ENCODE peak calls at places on chromosome 13, in eight cellular contexts. One of them, this sample, is unnamed.

GRCh38 chr13:52096748-52097147 is 32.1 kb downstream of the NEK5 start:
- DNase-seq in A549: no peak
- DNase-seq in GM12878: no peak
- DNase-seq in K562: no peak
- DNase-seq in SK-N-SH: no peak
- DNase-seq in IMR-90: no peak
- DNase-seq in HepG2: no peak
- DNase-seq in H1: no peak
- DNase-seq in this sample: no peak

GRCh38 chr13:26220575-26220974 is 1.5 kb downstream of the RNF6 start:
- DNase-seq in A549: no peak
- DNase-seq in GM12878: no peak
- DNase-seq in K562: no peak
- DNase-seq in SK-N-SH: no peak
- DNase-seq in IMR-90: peak; percentile 68
- DNase-seq in HepG2: no peak
- DNase-seq in H1: no peak
- DNase-seq in this sample: no peak

GRCh38 chr13:23271331-23271730 is 90.6 kb downstream of the SGCG start:
- DNase-seq in A549: no peak
- DNase-seq in GM12878: no peak
- DNase-seq in K562: no peak
- DNase-seq in SK-N-SH: no peak
- DNase-seq in IMR-90: no peak
- DNase-seq in HepG2: no peak
- DNase-seq in H1: no peak
- DNase-seq in this sample: no peak

GRCh38 chr13:86409466-86410241 is 610.4 kb upstream of the SLITRK6 start:
- DNase-seq in A549: no peak
- DNase-seq in GM12878: no peak
- DNase-seq in K562: no peak
- DNase-seq in SK-N-SH: no peak
- DNase-seq in IMR-90: no peak
- DNase-seq in HepG2: no peak
- DNase-seq in H1: no peak
- DNase-seq in this sample: no peak

GRCh38 chr13:18993884-18994660 is 187.6 kb downstream of the TUBA3C start:
- DNase-seq in A549: no peak
- DNase-seq in GM12878: no peak
- DNase-seq in K562: no peak
- DNase-seq in SK-N-SH: no peak
- DNase-seq in IMR-90: no peak
- DNase-seq in HepG2: no peak
- DNase-seq in H1: no peak
- DNase-seq in this sample: no peak

GRCh38 chr13:51811046-51811445 is 7.1 kb upstream of the DHRS12 start:
- DNase-seq in A549: no peak
- DNase-seq in GM12878: no peak
- DNase-seq in K562: no peak
- DNase-seq in SK-N-SH: no peak
- DNase-seq in IMR-90: no peak
- DNase-seq in HepG2: no peak
- DNase-seq in H1: no peak
- DNase-seq in this sample: no peak

GRCh38 chr13:51950722-51951121 is 60.5 kb downstream of the ATP7B start:
- DNase-seq in A549: no peak
- DNase-seq in GM12878: no peak
- DNase-seq in K562: no peak
- DNase-seq in SK-N-SH: no peak
- DNase-seq in IMR-90: no peak
- DNase-seq in HepG2: no peak
- DNase-seq in H1: no peak
- DNase-seq in this sample: no peak

GRCh38 chr13:77860621-77861020 is 58.0 kb downstream of the EDNRB start:
- DNase-seq in A549: no peak
- DNase-seq in GM12878: no peak
- DNase-seq in K562: no peak
- DNase-seq in SK-N-SH: no peak
- DNase-seq in IMR-90: peak; percentile 93
- DNase-seq in HepG2: no peak
- DNase-seq in H1: no peak
- DNase-seq in this sample: no peak

GRCh38 chr13:106513025-106513424 is 22.4 kb downstream of the EFNB2 start:
- DNase-seq in A549: no peak
- DNase-seq in GM12878: no peak
- DNase-seq in K562: no peak
- DNase-seq in SK-N-SH: no peak
- DNase-seq in IMR-90: peak; percentile 45
- DNase-seq in HepG2: no peak
- DNase-seq in H1: no peak
- DNase-seq in this sample: no peak

GRCh38 chr13:35179494-35179893 is 237.4 kb downstream of the NBEA start:
- DNase-seq in A549: no peak
- DNase-seq in GM12878: no peak
- DNase-seq in K562: no peak
- DNase-seq in SK-N-SH: no peak
- DNase-seq in IMR-90: no peak
- DNase-seq in HepG2: no peak
- DNase-seq in H1: no peak
- DNase-seq in this sample: no peak

DNA sequence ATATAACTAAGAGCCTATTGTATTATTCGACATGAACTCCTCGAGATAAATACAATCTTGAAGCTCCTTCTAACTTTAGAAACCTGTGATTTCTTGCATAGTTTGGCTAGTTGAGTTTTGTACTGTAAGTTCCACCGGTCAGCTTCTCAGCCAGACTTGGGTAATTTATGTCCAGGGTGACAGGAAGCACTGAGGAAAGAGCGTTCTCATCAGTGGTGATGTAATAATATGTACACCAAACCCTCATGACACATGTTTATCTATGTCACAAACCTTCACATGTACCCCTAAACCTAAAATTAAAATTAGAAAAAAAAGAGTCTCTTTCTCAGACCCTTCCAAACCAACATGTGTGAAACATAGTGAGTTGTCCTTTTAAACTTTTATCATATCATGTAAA is 205.7 kb downstream of the KCNRG start:
- DNase-seq in A549: no peak
- DNase-seq in GM12878: no peak
- DNase-seq in K562: no peak
- DNase-seq in SK-N-SH: no peak
- DNase-seq in IMR-90: no peak
- DNase-seq in HepG2: no peak
- DNase-seq in H1: no peak
- DNase-seq in this sample: no peak
- TF ChIP-seq RAD21 in A549: no peak
- TF ChIP-seq RAD21 in GM12878: no peak
- TF ChIP-seq RAD21 in K562: no peak
- TF ChIP-seq RAD21 in SK-N-SH: no peak
- TF ChIP-seq RAD21 in IMR-90: no peak
- TF ChIP-seq RAD21 in HepG2: no peak
- TF ChIP-seq RAD21 in H1: no peak
- TF ChIP-seq RAD21 in this sample: no peak

DNA sequence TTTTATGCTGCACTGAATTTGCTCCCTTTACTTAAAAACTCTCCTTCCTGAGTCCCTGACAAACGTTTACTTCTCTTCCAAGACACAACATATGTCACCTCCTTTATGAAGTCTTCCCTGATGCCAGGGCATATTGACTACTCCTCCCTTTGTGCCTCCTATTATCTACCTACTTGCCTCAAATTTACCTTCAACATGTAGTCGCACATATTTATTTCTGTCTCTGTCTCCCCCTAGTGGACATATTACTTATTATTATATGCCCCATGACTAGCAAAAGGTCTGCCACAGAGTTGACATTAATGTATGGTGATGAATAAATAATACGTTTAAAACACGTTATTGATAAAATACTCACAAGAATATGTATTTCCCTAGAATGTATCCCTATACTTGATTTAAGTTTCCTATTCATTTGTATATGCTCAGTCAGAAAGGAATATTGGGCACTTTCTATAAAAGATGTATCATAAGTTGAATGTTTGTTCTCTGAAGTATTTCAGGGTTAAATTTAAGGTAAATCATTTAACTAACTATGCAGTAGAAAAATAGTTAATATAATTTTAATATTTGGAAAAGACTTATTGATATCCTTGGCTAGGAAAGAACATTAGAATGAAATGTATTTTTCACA is 250.3 kb upstream of the ATXN8OS start:
- DNase-seq in A549: peak; percentile 50
- DNase-seq in GM12878: peak; percentile 19
- DNase-seq in K562: peak; percentile 15
- DNase-seq in SK-N-SH: peak; percentile 7
- DNase-seq in IMR-90: peak; percentile 1
- DNase-seq in HepG2: peak; percentile 52
- DNase-seq in H1: no peak
- DNase-seq in this sample: peak; percentile 45
- TF ChIP-seq RAD21 in A549: peak; percentile 56
- TF ChIP-seq RAD21 in GM12878: peak; percentile 88
- TF ChIP-seq RAD21 in K562: peak; percentile 73
- TF ChIP-seq RAD21 in SK-N-SH: peak; percentile 85
- TF ChIP-seq RAD21 in IMR-90: peak; percentile 18
- TF ChIP-seq RAD21 in HepG2: no peak
- TF ChIP-seq RAD21 in H1: peak; percentile 77
- TF ChIP-seq RAD21 in this sample: peak; percentile 64

GRCh38 chr13:111460548-111461444 is 140.4 kb downstream of the TEX29 start:
- DNase-seq in A549: peak; percentile 32
- DNase-seq in GM12878: no peak
- DNase-seq in K562: no peak
- DNase-seq in SK-N-SH: peak; percentile 50
- DNase-seq in IMR-90: peak; percentile 47
- DNase-seq in HepG2: peak; percentile 15
- DNase-seq in H1: peak; percentile 29
- DNase-seq in this sample: peak; percentile 32
- TF ChIP-seq RAD21 in A549: peak; percentile 48
- TF ChIP-seq RAD21 in GM12878: no peak
- TF ChIP-seq RAD21 in K562: peak; percentile 24
- TF ChIP-seq RAD21 in SK-N-SH: peak; percentile 50
- TF ChIP-seq RAD21 in IMR-90: peak; percentile 51
- TF ChIP-seq RAD21 in HepG2: peak; percentile 21
- TF ChIP-seq RAD21 in H1: peak; percentile 69
- TF ChIP-seq RAD21 in this sample: peak; percentile 79

GRCh38 chr13:44713793-44714469 is 137.8 kb upstream of the TSC22D1 start:
- DNase-seq in A549: peak; percentile 76
- DNase-seq in GM12878: no peak
- DNase-seq in K562: no peak
- DNase-seq in SK-N-SH: no peak
- DNase-seq in IMR-90: peak; percentile 94
- DNase-seq in HepG2: peak; percentile 53
- DNase-seq in H1: peak; percentile 31
- DNase-seq in this sample: peak; percentile 79
- TF ChIP-seq RAD21 in A549: peak; percentile 2
- TF ChIP-seq RAD21 in GM12878: no peak
- TF ChIP-seq RAD21 in K562: no peak
- TF ChIP-seq RAD21 in SK-N-SH: no peak
- TF ChIP-seq RAD21 in IMR-90: peak; percentile 24
- TF ChIP-seq RAD21 in HepG2: no peak
- TF ChIP-seq RAD21 in H1: no peak
- TF ChIP-seq RAD21 in this sample: peak; percentile 25

GRCh38 chr13:30121244-30121643 is 186.1 kb downstream of the KATNAL1 start:
- DNase-seq in A549: no peak
- DNase-seq in GM12878: no peak
- DNase-seq in K562: no peak
- DNase-seq in SK-N-SH: no peak
- DNase-seq in IMR-90: no peak
- DNase-seq in HepG2: no peak
- DNase-seq in H1: no peak
- DNase-seq in this sample: no peak

GRCh38 chr13:30121666-30122065 is 185.7 kb downstream of the KATNAL1 start:
- DNase-seq in A549: no peak
- DNase-seq in GM12878: no peak
- DNase-seq in K562: no peak
- DNase-seq in SK-N-SH: no peak
- DNase-seq in IMR-90: no peak
- DNase-seq in HepG2: no peak
- DNase-seq in H1: no peak
- DNase-seq in this sample: no peak

GRCh38 chr13:30123575-30123974 is 183.8 kb downstream of the KATNAL1 start:
- DNase-seq in A549: no peak
- DNase-seq in GM12878: no peak
- DNase-seq in K562: no peak
- DNase-seq in SK-N-SH: no peak
- DNase-seq in IMR-90: no peak
- DNase-seq in HepG2: no peak
- DNase-seq in H1: no peak
- DNase-seq in this sample: no peak

GRCh38 chr13:30119476-30119875 is 187.9 kb downstream of the KATNAL1 start:
- DNase-seq in A549: no peak
- DNase-seq in GM12878: no peak
- DNase-seq in K562: no peak
- DNase-seq in SK-N-SH: no peak
- DNase-seq in IMR-90: peak; percentile 64
- DNase-seq in HepG2: no peak
- DNase-seq in H1: no peak
- DNase-seq in this sample: no peak

DNA sequence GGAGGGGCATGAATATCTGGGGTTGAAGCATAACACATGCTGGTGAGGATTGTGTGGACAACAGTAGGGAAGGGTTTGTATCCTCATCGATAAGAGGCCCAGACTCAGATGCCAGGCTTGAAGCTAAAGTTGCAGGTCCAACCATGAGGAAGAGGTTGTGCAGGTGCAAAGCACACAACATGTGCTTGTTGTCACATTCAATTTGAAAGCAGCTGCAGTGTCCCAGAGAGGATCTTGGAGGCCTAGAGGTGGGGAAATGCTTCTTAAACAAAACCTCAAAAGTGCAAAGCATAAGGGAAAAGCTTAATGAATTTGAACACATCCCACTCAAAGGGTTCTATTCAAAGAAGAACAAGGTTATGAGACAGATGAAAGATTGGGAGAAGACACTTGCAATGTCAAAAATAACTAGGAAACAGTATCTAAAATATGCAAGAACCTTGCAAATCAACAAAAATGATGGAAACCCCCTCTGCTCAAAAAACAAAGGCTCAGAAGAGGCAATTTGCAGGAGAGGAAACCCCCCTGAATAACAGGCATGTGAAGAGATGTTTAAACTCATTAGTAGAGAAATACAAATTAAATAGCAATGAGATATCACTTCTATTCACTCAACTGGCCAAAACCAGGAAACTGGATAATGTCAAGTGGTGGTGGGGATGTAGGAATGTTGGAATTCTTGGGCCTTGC is 187.1 kb downstream of the KATNAL1 start:
- DNase-seq in A549: no peak
- DNase-seq in GM12878: no peak
- DNase-seq in K562: no peak
- DNase-seq in SK-N-SH: no peak
- DNase-seq in IMR-90: no peak
- DNase-seq in HepG2: no peak
- DNase-seq in H1: no peak
- DNase-seq in this sample: no peak
- TF ChIP-seq RAD21 in A549: no peak
- TF ChIP-seq RAD21 in GM12878: no peak
- TF ChIP-seq RAD21 in K562: no peak
- TF ChIP-seq RAD21 in SK-N-SH: no peak
- TF ChIP-seq RAD21 in IMR-90: no peak
- TF ChIP-seq RAD21 in HepG2: no peak
- TF ChIP-seq RAD21 in H1: no peak
- TF ChIP-seq RAD21 in this sample: no peak

This sample was measured in HCT116.